ENCODE peak calls at places on chromosomes 13 and 19, in eight cellular contexts. One of them, this sample, is unnamed.

GRCh38 chr19:8468761-8469458 is 24.1 kb downstream of the HNRNPM start:
- DNase-seq in WTC11: no peak
- DNase-seq in left kidney: no peak
- DNase-seq in activated T-helper 1 cell treated with anti-CD3 and anti-CD28 coated beads, Interleukin-2, amount 50 U/mL, for 16 hours: no peak
- DNase-seq in cardiac fibroblast: peak; percentile 25
- DNase-seq in stimulated activated CD8-positive, alpha-beta memory T cell treated with anti-CD3 and anti-CD28 coated beads, Interleukin-4, amount 100 ng/mL, for 48 hours: no peak
- DNase-seq in NCI-H1436 treated with DMSO at 0.1 percent for 48 hours: no peak
- DNase-seq in fibroblast of villous mesenchyme: peak; percentile 87
- DNase-seq in this sample: no peak

GRCh38 chr13:48492123-48493075 is 40.5 kb downstream of the RCBTB2 start:
- DNase-seq in WTC11: no peak
- DNase-seq in left kidney: peak; percentile 35
- DNase-seq in activated T-helper 1 cell treated with anti-CD3 and anti-CD28 coated beads, Interleukin-2, amount 50 U/mL, for 16 hours: peak; percentile 48
- DNase-seq in cardiac fibroblast: peak; percentile 88
- DNase-seq in stimulated activated CD8-positive, alpha-beta memory T cell treated with anti-CD3 and anti-CD28 coated beads, Interleukin-4, amount 100 ng/mL, for 48 hours: peak; percentile 75
- DNase-seq in NCI-H1436 treated with DMSO at 0.1 percent for 48 hours: no peak
- DNase-seq in fibroblast of villous mesenchyme: peak; percentile 86
- DNase-seq in this sample: no peak

GRCh38 chr13:44068169-44068568 is 188.5 kb downstream of the LACC1 start:
- DNase-seq in WTC11: no peak
- DNase-seq in left kidney: no peak
- DNase-seq in activated T-helper 1 cell treated with anti-CD3 and anti-CD28 coated beads, Interleukin-2, amount 50 U/mL, for 16 hours: no peak
- DNase-seq in cardiac fibroblast: peak; percentile 21
- DNase-seq in stimulated activated CD8-positive, alpha-beta memory T cell treated with anti-CD3 and anti-CD28 coated beads, Interleukin-4, amount 100 ng/mL, for 48 hours: no peak
- DNase-seq in NCI-H1436 treated with DMSO at 0.1 percent for 48 hours: no peak
- DNase-seq in fibroblast of villous mesenchyme: no peak
- DNase-seq in this sample: no peak

GRCh38 chr19:48190288-48191284 is 20.1 kb downstream of the ZSWIM9 start:
- DNase-seq in WTC11: peak; percentile 88
- DNase-seq in left kidney: peak; percentile 78
- DNase-seq in activated T-helper 1 cell treated with anti-CD3 and anti-CD28 coated beads, Interleukin-2, amount 50 U/mL, for 16 hours: peak; percentile 22
- DNase-seq in cardiac fibroblast: peak; percentile 40
- DNase-seq in stimulated activated CD8-positive, alpha-beta memory T cell treated with anti-CD3 and anti-CD28 coated beads, Interleukin-4, amount 100 ng/mL, for 48 hours: peak; percentile 53
- DNase-seq in NCI-H1436 treated with DMSO at 0.1 percent for 48 hours: peak; percentile 89
- DNase-seq in fibroblast of villous mesenchyme: no peak
- DNase-seq in this sample: peak; percentile 98

GRCh38 chr19:18469245-18470107 is 31.5 kb upstream of the ISYNA1 start:
- DNase-seq in WTC11: peak; percentile 87
- DNase-seq in left kidney: peak; percentile 82
- DNase-seq in activated T-helper 1 cell treated with anti-CD3 and anti-CD28 coated beads, Interleukin-2, amount 50 U/mL, for 16 hours: peak; percentile 48
- DNase-seq in cardiac fibroblast: peak; percentile 81
- DNase-seq in stimulated activated CD8-positive, alpha-beta memory T cell treated with anti-CD3 and anti-CD28 coated beads, Interleukin-4, amount 100 ng/mL, for 48 hours: peak; percentile 83
- DNase-seq in NCI-H1436 treated with DMSO at 0.1 percent for 48 hours: no peak
- DNase-seq in fibroblast of villous mesenchyme: peak; percentile 80
- DNase-seq in this sample: peak; percentile 89

GRCh38 chr19:9885077-9885552 is 50.0 kb downstream of the PIN1 start:
- DNase-seq in WTC11: no peak
- DNase-seq in left kidney: peak; percentile 30
- DNase-seq in activated T-helper 1 cell treated with anti-CD3 and anti-CD28 coated beads, Interleukin-2, amount 50 U/mL, for 16 hours: no peak
- DNase-seq in cardiac fibroblast: peak; percentile 87
- DNase-seq in stimulated activated CD8-positive, alpha-beta memory T cell treated with anti-CD3 and anti-CD28 coated beads, Interleukin-4, amount 100 ng/mL, for 48 hours: no peak
- DNase-seq in NCI-H1436 treated with DMSO at 0.1 percent for 48 hours: no peak
- DNase-seq in fibroblast of villous mesenchyme: peak; percentile 20
- DNase-seq in this sample: peak; percentile 56

GRCh38 chr19:38194061-38194701 is 29.8 kb downstream of the DPF1 start:
- DNase-seq in WTC11: no peak
- DNase-seq in left kidney: no peak
- DNase-seq in activated T-helper 1 cell treated with anti-CD3 and anti-CD28 coated beads, Interleukin-2, amount 50 U/mL, for 16 hours: no peak
- DNase-seq in cardiac fibroblast: no peak
- DNase-seq in stimulated activated CD8-positive, alpha-beta memory T cell treated with anti-CD3 and anti-CD28 coated beads, Interleukin-4, amount 100 ng/mL, for 48 hours: no peak
- DNase-seq in NCI-H1436 treated with DMSO at 0.1 percent for 48 hours: no peak
- DNase-seq in fibroblast of villous mesenchyme: no peak
- DNase-seq in this sample: no peak

GRCh38 chr13:41960195-41960699 is 662 bp downstream of the VWA8 start:
- DNase-seq in WTC11: no peak
- DNase-seq in left kidney: peak; percentile 49
- DNase-seq in activated T-helper 1 cell treated with anti-CD3 and anti-CD28 coated beads, Interleukin-2, amount 50 U/mL, for 16 hours: no peak
- DNase-seq in cardiac fibroblast: peak; percentile 34
- DNase-seq in stimulated activated CD8-positive, alpha-beta memory T cell treated with anti-CD3 and anti-CD28 coated beads, Interleukin-4, amount 100 ng/mL, for 48 hours: no peak
- DNase-seq in NCI-H1436 treated with DMSO at 0.1 percent for 48 hours: no peak
- DNase-seq in fibroblast of villous mesenchyme: peak; percentile 48
- DNase-seq in this sample: peak; percentile 35

GRCh38 chr19:4139614-4140236 is 13.7 kb upstream of the CREB3L3 start:
- DNase-seq in WTC11: peak; percentile 94
- DNase-seq in left kidney: peak; percentile 79
- DNase-seq in activated T-helper 1 cell treated with anti-CD3 and anti-CD28 coated beads, Interleukin-2, amount 50 U/mL, for 16 hours: peak; percentile 94
- DNase-seq in cardiac fibroblast: peak; percentile 67
- DNase-seq in stimulated activated CD8-positive, alpha-beta memory T cell treated with anti-CD3 and anti-CD28 coated beads, Interleukin-4, amount 100 ng/mL, for 48 hours: peak; percentile 98
- DNase-seq in NCI-H1436 treated with DMSO at 0.1 percent for 48 hours: peak; percentile 6
- DNase-seq in fibroblast of villous mesenchyme: peak; percentile 56
- DNase-seq in this sample: peak; percentile 83

GRCh38 chr19:17327654-17328516 is 6.8 kb downstream of the ANO8 start:
- DNase-seq in WTC11: peak; percentile 93
- DNase-seq in left kidney: peak; percentile 96
- DNase-seq in activated T-helper 1 cell treated with anti-CD3 and anti-CD28 coated beads, Interleukin-2, amount 50 U/mL, for 16 hours: no peak
- DNase-seq in cardiac fibroblast: peak; percentile 68
- DNase-seq in stimulated activated CD8-positive, alpha-beta memory T cell treated with anti-CD3 and anti-CD28 coated beads, Interleukin-4, amount 100 ng/mL, for 48 hours: peak; percentile 66
- DNase-seq in NCI-H1436 treated with DMSO at 0.1 percent for 48 hours: no peak
- DNase-seq in fibroblast of villous mesenchyme: peak; percentile 72
- DNase-seq in this sample: peak; percentile 98

GRCh38 chr19:55096061-55096701 is 20.5 kb downstream of the EPS8L1 start:
- DNase-seq in WTC11: peak; percentile 45
- DNase-seq in left kidney: no peak
- DNase-seq in activated T-helper 1 cell treated with anti-CD3 and anti-CD28 coated beads, Interleukin-2, amount 50 U/mL, for 16 hours: no peak
- DNase-seq in cardiac fibroblast: no peak
- DNase-seq in stimulated activated CD8-positive, alpha-beta memory T cell treated with anti-CD3 and anti-CD28 coated beads, Interleukin-4, amount 100 ng/mL, for 48 hours: no peak
- DNase-seq in NCI-H1436 treated with DMSO at 0.1 percent for 48 hours: no peak
- DNase-seq in fibroblast of villous mesenchyme: no peak
- DNase-seq in this sample: peak; percentile 67

GRCh38 chr19:1590641-1591397 is 1.8 kb downstream of the MBD3 start:
- DNase-seq in WTC11: peak; percentile 43
- DNase-seq in left kidney: peak; percentile 62
- DNase-seq in activated T-helper 1 cell treated with anti-CD3 and anti-CD28 coated beads, Interleukin-2, amount 50 U/mL, for 16 hours: no peak
- DNase-seq in cardiac fibroblast: peak; percentile 37
- DNase-seq in stimulated activated CD8-positive, alpha-beta memory T cell treated with anti-CD3 and anti-CD28 coated beads, Interleukin-4, amount 100 ng/mL, for 48 hours: peak; percentile 58
- DNase-seq in NCI-H1436 treated with DMSO at 0.1 percent for 48 hours: no peak
- DNase-seq in fibroblast of villous mesenchyme: no peak
- DNase-seq in this sample: peak; percentile 61

GRCh38 chr19:29622191-29623070 is 16.3 kb downstream of the POP4 start:
- DNase-seq in WTC11: no peak
- DNase-seq in left kidney: peak; percentile 61
- DNase-seq in activated T-helper 1 cell treated with anti-CD3 and anti-CD28 coated beads, Interleukin-2, amount 50 U/mL, for 16 hours: no peak
- DNase-seq in cardiac fibroblast: no peak
- DNase-seq in stimulated activated CD8-positive, alpha-beta memory T cell treated with anti-CD3 and anti-CD28 coated beads, Interleukin-4, amount 100 ng/mL, for 48 hours: peak; percentile 61
- DNase-seq in NCI-H1436 treated with DMSO at 0.1 percent for 48 hours: no peak
- DNase-seq in fibroblast of villous mesenchyme: peak; percentile 4
- DNase-seq in this sample: no peak

GRCh38 chr13:23509781-23510543 is 60.2 kb upstream of the TNFRSF19 start:
- DNase-seq in WTC11: no peak
- DNase-seq in left kidney: no peak
- DNase-seq in activated T-helper 1 cell treated with anti-CD3 and anti-CD28 coated beads, Interleukin-2, amount 50 U/mL, for 16 hours: no peak
- DNase-seq in cardiac fibroblast: peak; percentile 55
- DNase-seq in stimulated activated CD8-positive, alpha-beta memory T cell treated with anti-CD3 and anti-CD28 coated beads, Interleukin-4, amount 100 ng/mL, for 48 hours: no peak
- DNase-seq in NCI-H1436 treated with DMSO at 0.1 percent for 48 hours: no peak
- DNase-seq in fibroblast of villous mesenchyme: peak; percentile 88
- DNase-seq in this sample: no peak

This sample was measured in GM23338.